ENCODE peak calls at places on chromosomes 16 and 17, in four cellular contexts. U, B, X and D are unnamed samples.

GRCh38 chr16:67283039-67283825 is 3.9 kb downstream of the PLEKHG4 start:
- DNase-seq in X (no peak), B (no peak), U (no peak), D (no peak)

GRCh38 chr16:67719778-67720144 is 645 bp upstream of the GFOD2 start:
- DNase-seq in X (no peak), U (peak), B (no peak), D (no peak)

GRCh38 chr17:69142473-69142802 is 743 bp upstream of the ABCA6 start:
- DNase-seq in X (no peak), U (no peak), B (no peak), D (no peak)

GRCh38 chr16:22813223-22813945 is 578 bp upstream of the HS3ST2 start:
- DNase-seq in X (peak), B (peak), U (peak), D (peak)

GRCh38 chr16:74449470-74449869 is 28.2 kb upstream of the CLEC18B start:
- DNase-seq in B (peak), X (no peak), U (no peak), D (no peak)

GRCh38 chr17:41284043-41284442 is 8.5 kb downstream of the KRTAP9-7 start:
- DNase-seq in U (no peak), B (no peak), X (no peak), D (no peak)

GRCh38 chr16:88569614-88569984 is 604 bp upstream of the ZC3H18 start:
- DNase-seq in B (no peak), U (peak), X (no peak), D (no peak)

GRCh38 chr16:58109881-58110280 is 19.3 kb downstream of the CFAP20 start:
- DNase-seq in X (no peak), U (no peak), B (no peak), D (no peak)

GRCh38 chr17:35747540-35748017 is 5.5 kb downstream of the GAS2L2 start:
- DNase-seq in X (peak), B (peak), U (peak), D (peak)

GRCh38 chr16:88783391-88784073 is 1.5 kb downstream of the PIEZO1 start:
- DNase-seq in X (no peak), U (peak), B (peak), D (peak)

GRCh38 chr16:89395150-89396142 is 94.9 kb downstream of the ANKRD11 start:
- DNase-seq in X (no peak), U (peak), B (peak), D (peak)

GRCh38 chr17:31489295-31490018 is 98.0 kb downstream of the RAB11FIP4 start:
- DNase-seq in U (no peak), X (no peak), B (no peak), D (peak)

GRCh38 chr17:80279895-80280294 is 19.2 kb downstream of the RNF213 start:
- DNase-seq in B (peak), X (no peak), U (no peak), D (no peak)

GRCh38 chr16:1786242-1787055 is 3.7 kb downstream of the NUBP2 start:
- DNase-seq in B (no peak), U (no peak), X (no peak), D (no peak)

GRCh38 chr16:766820-767640 is 6.5 kb downstream of the MSLN start:
- DNase-seq in X (no peak), B (no peak), U (no peak), D (no peak)

GRCh38 chr17:80986816-80987480 is 4.7 kb upstream of the CHMP6 start:
- DNase-seq in X (no peak), U (no peak), B (no peak), D (no peak)

GRCh38 chr16:66953462-66954096 is 7.5 kb upstream of the CES3 start:
- DNase-seq in X (no peak), B (no peak), U (no peak), D (peak)

GRCh38 chr16:66379571-66379941 is 13.1 kb downstream of the CDH5 start:
- DNase-seq in U (no peak), B (no peak), X (no peak), D (no peak)

GRCh38 chr16:78443300-78443604 is 343.8 kb downstream of the WWOX start:
- DNase-seq in B (no peak), U (no peak), X (no peak), D (no peak)

GRCh38 chr17:37802712-37803416 is 58.0 kb upstream of the HNF1B start:
- DNase-seq in U (peak), X (no peak), B (no peak), D (peak)

GRCh38 chr16:74291577-74292208 is 4.9 kb upstream of the PSMD7 start:
- DNase-seq in U (no peak), X (no peak), B (no peak), D (no peak)

GRCh38 chr16:71748226-71748625 is 23.7 kb upstream of the PHLPP2 start:
- DNase-seq in B (no peak), X (no peak), U (no peak), D (no peak)
- TF ChIP-seq POLR2AphosphoS5 in B (no peak), X (no peak), U (no peak), D (no peak)

GRCh38 chr17:28745777-28746473 is 2.1 kb downstream of the TRAF4 start:
- DNase-seq in B (no peak), U (no peak), X (no peak), D (peak)
- TF ChIP-seq POLR2AphosphoS5 in B (no peak), U (no peak), X (no peak), D (peak)

DNA sequence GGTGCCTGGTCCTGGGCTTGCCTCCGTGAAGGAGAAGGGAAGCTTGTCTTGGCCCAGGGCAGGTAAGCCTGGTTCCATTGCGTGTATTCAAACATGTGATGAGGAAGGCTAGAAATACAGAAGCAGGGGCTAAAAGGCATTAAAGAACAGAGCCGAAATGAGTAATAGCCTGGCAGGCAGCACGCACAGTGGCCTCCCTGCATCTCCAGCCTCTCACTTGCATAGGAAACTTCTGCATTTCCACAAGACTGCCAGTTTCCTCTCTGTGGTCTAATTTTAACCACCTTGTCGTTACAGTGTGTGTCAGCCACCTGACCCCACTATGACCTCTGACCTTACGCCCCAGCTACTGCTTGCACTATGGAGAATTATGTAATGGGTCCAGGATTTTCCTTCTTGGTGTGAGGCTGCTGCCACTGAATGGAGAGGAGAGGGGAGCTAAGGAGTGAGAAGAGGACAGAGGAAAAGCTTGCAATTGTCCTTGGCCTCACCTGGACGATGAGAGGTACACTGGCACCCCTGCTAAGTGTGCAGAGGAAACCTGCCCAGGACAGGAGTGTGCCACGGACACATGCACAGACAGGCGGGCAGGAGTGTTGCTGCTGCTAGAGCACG is 32.8 kb downstream of the HIC1 start:
- DNase-seq in B (peak), X (no peak), U (no peak), D (no peak)
- TF ChIP-seq POLR2AphosphoS5 in B (peak), X (no peak), U (peak), D (no peak)

GRCh38 chr17:57881143-57881542 is 31.3 kb upstream of the MRPS23 start:
- DNase-seq in U (no peak), X (no peak), B (no peak), D (no peak)
- TF ChIP-seq POLR2AphosphoS5 in U (no peak), X (no peak), B (peak), D (no peak)